ENCODE peak calls at places on chromosomes 4 and X, in seven cellular contexts. G, X, J, A, W, C and V are unnamed samples. For H3K4me1, the result is how much of the 10 kb centered on the place peaks cover.

GRCh38 chr4:110290511-110290910 is 92.1 kb upstream of the ELOVL6 start:
- DNase-seq in A (no peak), G (no peak), X (no peak), W (no peak), J (no peak), C (no peak), V (no peak)

GRCh38 chrX:134803551-134804183 is 145.4 kb upstream of the PLAC1 start:
- DNase-seq in J (no peak), G (no peak), X (no peak), C (no peak), A (peak), W (no peak), V (no peak)

GRCh38 chr4:175054980-175055379 is 136.8 kb downstream of the ADAM29 start:
- DNase-seq in W (no peak), A (no peak), J (no peak), G (no peak), C (no peak), X (no peak), V (no peak)

GRCh38 chr4:120007171-120007894 is 59.3 kb downstream of the MAD2L1 start:
- DNase-seq in J (no peak), C (no peak), A (no peak), X (no peak), W (peak), G (no peak), V (no peak)

GRCh38 chr4:186012071-186012470 is 56.9 kb upstream of the TLR3 start:
- DNase-seq in A (no peak), W (no peak), G (no peak), C (no peak), J (no peak), X (no peak), V (no peak)

GRCh38 chrX:56564182-56564885 is 907 bp downstream of the UBQLN2 start:
- DNase-seq in W (peak), A (peak), X (peak), C (peak), G (no peak), J (no peak), V (no peak)

GRCh38 chrX:20515841-20516461 is 249.2 kb upstream of the RPS6KA3 start:
- DNase-seq in J (no peak), A (peak), W (peak), G (peak), C (no peak), X (no peak), V (peak)

GRCh38 chrX:132491191-132491590 is 2.4 kb upstream of the MBNL3 start:
- DNase-seq in C (no peak), W (peak), G (no peak), A (peak), X (no peak), J (no peak), V (no peak)

GRCh38 chr4:37994569-37994968 is 34.4 kb downstream of the PTTG2 start:
- DNase-seq in W (no peak), A (peak), G (no peak), J (no peak), X (no peak), C (no peak), V (no peak)

GRCh38 chrX:133307637-133308485 is 89.7 kb upstream of the TFDP3 start:
- DNase-seq in G (no peak), X (no peak), A (no peak), C (no peak), J (no peak), W (no peak), V (no peak)

GRCh38 chrX:149493567-149494562 is 11.2 kb downstream of the IDS start:
- DNase-seq in X (no peak), A (no peak), J (no peak), W (peak), C (no peak), G (no peak), V (no peak)

GRCh38 chrX:149497626-149498025 is 7.5 kb downstream of the IDS start:
- DNase-seq in J (no peak), W (peak), G (no peak), C (no peak), A (no peak), X (no peak), V (no peak)

GRCh38 chrX:149497054-149497453 is 8.1 kb downstream of the IDS start:
- DNase-seq in W (no peak), A (no peak), C (no peak), G (no peak), X (no peak), J (no peak), V (no peak)

GRCh38 chrX:149494844-149495565 is 10.1 kb downstream of the IDS start:
- DNase-seq in G (peak), J (peak), A (no peak), C (no peak), W (peak), X (no peak), V (peak)

DNA sequence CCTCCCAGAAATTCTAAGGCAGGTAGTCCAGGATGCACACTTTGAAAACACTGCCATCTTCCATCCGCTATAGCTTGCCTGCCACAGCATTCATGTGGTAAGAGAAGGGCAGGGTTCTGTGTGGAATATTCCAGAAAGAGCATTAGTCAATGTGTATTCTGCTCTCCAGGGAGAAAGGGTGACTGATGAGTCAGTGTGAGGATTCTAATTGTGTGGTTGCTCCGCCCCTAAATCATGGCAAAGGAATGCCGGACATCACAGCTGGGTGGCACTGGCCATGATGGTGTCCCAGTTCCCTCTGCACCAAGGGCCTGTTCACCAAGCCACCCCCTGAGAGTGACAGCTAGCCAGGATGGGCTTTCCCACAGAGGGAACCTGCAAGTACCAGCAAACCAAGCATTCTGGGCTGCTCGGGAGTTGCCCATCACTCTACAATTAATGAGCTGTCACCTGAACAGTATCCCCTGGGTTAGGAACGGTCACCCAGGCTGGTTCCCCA is 9.5 kb downstream of the IDS start:
- DNase-seq in C (no peak), W (peak), G (peak), X (no peak), A (no peak), J (no peak), V (peak)
- H3K4me1 ChIP-seq in C (under half), W (under half), G (half or more), X (under half), A (under half), J (under half), V (under half)

GRCh38 chr4:145505945-145506344 is 24.3 kb downstream of the SMAD1 start:
- DNase-seq in W (no peak), J (no peak), G (no peak), A (no peak), X (no peak), C (no peak), V (no peak)
- H3K4me1 ChIP-seq in W (under half), J (under half), G (under half), A (under half), X (under half), C (under half), V (under half)

GRCh38 chrX:48616575-48616974 is 19.3 kb downstream of the WDR13 start:
- DNase-seq in W (no peak), X (no peak), A (no peak), C (no peak), G (no peak), J (no peak), V (no peak)

GRCh38 chrX:48613502-48614160 is 16.3 kb downstream of the WDR13 start:
- DNase-seq in W (no peak), J (no peak), G (no peak), C (no peak), A (no peak), X (no peak), V (no peak)

DNA sequence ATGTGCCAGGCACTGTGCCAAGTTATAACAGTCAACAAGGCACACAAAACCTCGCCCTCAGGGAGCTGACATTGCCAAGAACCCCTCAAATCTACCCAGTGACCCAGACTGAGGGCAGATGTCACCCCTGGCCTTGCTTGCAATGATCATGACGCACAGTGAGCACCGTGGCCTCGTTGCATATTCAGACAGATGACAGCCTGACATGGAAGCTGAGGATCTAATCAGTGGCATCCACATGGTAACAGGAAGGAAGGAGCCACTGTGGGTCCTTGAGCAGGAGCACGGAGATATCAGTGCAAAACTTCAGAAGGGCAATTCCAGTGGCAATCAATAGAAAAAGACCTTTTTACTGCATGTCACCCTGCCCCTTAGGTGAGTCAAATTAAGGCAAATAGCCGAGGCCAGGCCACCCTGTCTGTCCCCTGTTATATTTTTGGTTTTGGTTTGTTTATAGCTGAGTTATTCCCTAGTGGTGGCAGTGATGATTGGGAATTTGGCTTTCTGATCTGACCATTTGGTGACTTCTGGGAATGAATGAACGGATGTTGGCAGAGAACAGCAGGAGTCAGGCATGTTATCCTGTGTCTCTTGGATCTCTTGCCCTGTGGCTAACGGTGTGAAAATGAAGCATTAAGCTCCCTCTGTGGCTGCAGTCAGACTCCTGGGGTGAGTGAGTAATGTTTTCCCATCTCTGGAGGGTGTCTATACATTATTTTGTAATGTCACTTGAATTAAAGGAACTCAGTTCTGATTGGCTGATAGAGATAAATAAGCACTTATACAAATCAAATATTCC is 20.4 kb downstream of the WDR13 start:
- DNase-seq in C (no peak), G (no peak), J (no peak), X (no peak), A (no peak), W (no peak), V (no peak)
- H3K4me1 ChIP-seq in C (under half), G (under half), J (under half), X (under half), A (under half), W (under half), V (under half)

GRCh38 chr4:65592089-65592488 is 78.2 kb downstream of the EPHA5 start:
- DNase-seq in X (no peak), C (no peak), A (no peak), W (no peak), G (no peak), J (no peak), V (no peak)
- H3K4me1 ChIP-seq in X (under half), C (under half), A (under half), W (under half), G (under half), J (under half), V (under half)

GRCh38 chr4:53987761-53988171 is 76.6 kb downstream of the CHIC2 start:
- DNase-seq in A (no peak), C (no peak), G (no peak), J (no peak), W (peak), X (no peak), V (no peak)
- H3K4me1 ChIP-seq in A (under half), C (under half), G (under half), J (under half), W (under half), X (under half), V (under half)

GRCh38 chr4:7827566-7827965 is 112.1 kb downstream of the AFAP1 start:
- DNase-seq in J (no peak), C (no peak), W (no peak), A (no peak), G (no peak), X (no peak), V (no peak)
- H3K4me1 ChIP-seq in J (under half), C (under half), W (under half), A (under half), G (half or more), X (under half), V (under half)

DNA sequence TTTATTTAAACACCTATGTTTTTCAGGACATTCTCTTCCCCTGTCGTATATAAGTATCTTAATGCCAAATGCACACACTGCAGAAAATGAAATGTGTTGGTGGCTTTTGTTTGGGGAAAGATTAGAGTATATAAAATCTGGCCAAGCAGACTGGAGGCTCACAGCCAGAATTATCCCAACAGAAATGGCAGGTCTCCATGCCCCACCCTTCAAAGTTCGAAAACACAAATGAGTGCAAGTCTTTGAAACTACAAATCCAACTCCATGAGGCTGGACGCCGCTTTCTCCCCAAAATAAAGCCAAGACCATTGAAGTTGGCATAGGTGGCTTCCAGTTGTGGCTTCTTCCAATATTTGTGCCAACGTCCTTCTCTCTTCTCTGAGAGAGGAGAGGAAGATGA is 72.0 kb downstream of the APBB2 start:
- DNase-seq in A (no peak), X (no peak), W (no peak), J (no peak), C (no peak), G (no peak), V (no peak)
- H3K4me1 ChIP-seq in A (under half), X (under half), W (under half), J (under half), C (under half), G (under half), V (under half)

DNA sequence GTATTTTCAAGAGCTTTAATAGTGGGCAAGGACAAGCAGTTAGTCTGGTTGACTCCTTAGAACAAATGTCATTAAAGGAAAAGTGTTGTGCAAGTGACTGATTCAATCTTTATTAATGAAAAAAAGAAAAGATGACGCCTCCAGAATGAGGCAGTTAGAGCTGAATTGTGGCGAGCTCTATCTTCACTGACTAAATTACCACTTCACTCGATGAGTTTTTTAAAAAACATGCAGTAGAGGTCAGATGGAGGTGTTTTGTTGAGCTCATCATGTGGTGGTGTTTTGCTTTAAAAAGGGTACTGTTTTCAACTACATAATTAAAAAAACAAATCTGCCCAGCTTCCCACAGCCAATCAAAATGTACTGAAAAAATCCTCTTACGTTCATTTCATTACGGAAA is 28.0 kb upstream of the TENM3 start:
- DNase-seq in A (no peak), W (no peak), X (no peak), C (no peak), J (no peak), G (no peak), V (no peak)
- H3K4me1 ChIP-seq in A (under half), W (under half), X (under half), C (under half), J (under half), G (under half), V (under half)

GRCh38 chr4:121165206-121165605 is 1.1 kb upstream of the TNIP3 start:
- DNase-seq in W (no peak), X (no peak), C (no peak), A (no peak), J (no peak), G (no peak), V (no peak)
- H3K4me1 ChIP-seq in W (under half), X (under half), C (under half), A (under half), J (under half), G (under half), V (under half)